ENCODE peak calls at places on chromosomes 7 and 10, in four cellular contexts. N is left lung; T is PC-3; F is CD4-positive, alpha-beta T cell. L is an unnamed sample.

GRCh38 chr10:46272863-46273415 is 13.9 kb upstream of the ANTXRL start:
- DNase-seq in N (no peak), T (no peak), F (no peak), L (no peak)

GRCh38 chr10:26969145-26969926 is 108.6 kb upstream of the ABI1 start:
- DNase-seq in N (no peak), T (no peak), F (no peak), L (no peak)

GRCh38 chr10:11403116-11403515 is 208.3 kb downstream of the USP6NL start:
- DNase-seq in N (no peak), T (no peak), F (peak; percentile 65), L (peak; percentile 79)

GRCh38 chr10:116044722-116045374 is 228.2 kb downstream of the GFRA1 start:
- DNase-seq in N (no peak), T (no peak), F (no peak), L (no peak)

GRCh38 chr7:10767771-10768170 is 205.9 kb upstream of the PHF14 start:
- DNase-seq in N (no peak), T (peak; percentile 13), F (no peak), L (no peak)

GRCh38 chr10:122422266-122422980 is 32.0 kb upstream of the ARMS2 start:
- DNase-seq in N (no peak), T (no peak), F (peak; percentile 5), L (peak; percentile 41)

GRCh38 chr10:79127151-79127961 is 58.6 kb downstream of the ZMIZ1 start:
- DNase-seq in N (peak; percentile 93), T (peak; percentile 100), F (no peak), L (no peak)

GRCh38 chr7:145016068-145016467 is 180.2 kb upstream of the TPK1 start:
- DNase-seq in N (no peak), T (peak; percentile 6), F (no peak), L (no peak)

GRCh38 chr10:14476641-14477407 is 146.1 kb upstream of the FRMD4A start:
- DNase-seq in N (no peak), T (peak; percentile 6), F (no peak), L (no peak)

GRCh38 chr10:99560277-99561126 is 27.8 kb downstream of the NKX2-3 start:
- DNase-seq in N (no peak), T (peak; percentile 60), F (peak; percentile 26), L (peak; percentile 20)

GRCh38 chr7:103857435-103857834 is 132.0 kb downstream of the RELN start:
- DNase-seq in N (no peak), T (no peak), F (no peak), L (no peak)

GRCh38 chr7:158284617-158285382 is 302.8 kb downstream of the PTPRN2 start:
- DNase-seq in N (no peak), T (no peak), F (no peak), L (no peak)

GRCh38 chr10:8594711-8595110 is 540.2 kb downstream of the GATA3 start:
- DNase-seq in N (no peak), T (no peak), F (no peak), L (no peak)

GRCh38 chr7:123864966-123865365 is 20.0 kb downstream of the HYAL4 start:
- DNase-seq in N (no peak), T (no peak), F (no peak), L (no peak)

GRCh38 chr10:10045765-10046028 is 972.0 kb upstream of the CELF2 start:
- DNase-seq in N (no peak), T (no peak), F (no peak), L (no peak)

GRCh38 chr10:82396886-82397285 is 521.9 kb downstream of the NRG3 start:
- DNase-seq in N (no peak), T (no peak), F (no peak), L (no peak)

GRCh38 chr7:157001920-157002818 is 8.3 kb downstream of the MNX1 start:
- DNase-seq in N (no peak), T (no peak), F (no peak), L (no peak)

GRCh38 chr10:80411267-80411668 is 2.9 kb downstream of the PRXL2A start:
- DNase-seq in N (peak; percentile 42), T (no peak), F (no peak), L (no peak)

GRCh38 chr10:70557876-70558275 is 44.7 kb downstream of the PRF1 start:
- DNase-seq in N (peak; percentile 4), T (no peak), F (no peak), L (no peak)

GRCh38 chr7:4204530-4205165 is 477.4 kb upstream of the FOXK1 start:
- DNase-seq in N (no peak), T (no peak), F (peak; percentile 47), L (peak; percentile 31)

GRCh38 chr10:96614515-96614914 is 27.7 kb upstream of the TM9SF3 start:
- DNase-seq in N (no peak), T (peak; percentile 91), F (no peak), L (no peak)

GRCh38 chr10:50992356-50992866 is 81.9 kb upstream of the PRKG1 start:
- DNase-seq in N (no peak), T (peak; percentile 14), F (no peak), L (no peak)

GRCh38 chr10:72661436-72661835 is 30.5 kb upstream of the MCU start:
- DNase-seq in N (no peak), T (no peak), F (no peak), L (no peak)

GRCh38 chr10:16644146-16644545 is 122.5 kb upstream of the C1QL3 start:
- DNase-seq in N (no peak), T (peak; percentile 71), F (no peak), L (no peak)

GRCh38 chr10:113947138-113948011 is 92.9 kb downstream of the NHLRC2 start:
- DNase-seq in N (peak; percentile 46), T (peak; percentile 17), F (no peak), L (no peak)

GRCh38 chr7:69677054-69677847 is 79.0 kb downstream of the AUTS2 start:
- DNase-seq in N (no peak), T (no peak), F (no peak), L (no peak)

GRCh38 chr10:26432938-26433337 is 5.2 kb upstream of the APBB1IP start:
- DNase-seq in N (peak; percentile 44), T (no peak), F (no peak), L (no peak)

DNA sequence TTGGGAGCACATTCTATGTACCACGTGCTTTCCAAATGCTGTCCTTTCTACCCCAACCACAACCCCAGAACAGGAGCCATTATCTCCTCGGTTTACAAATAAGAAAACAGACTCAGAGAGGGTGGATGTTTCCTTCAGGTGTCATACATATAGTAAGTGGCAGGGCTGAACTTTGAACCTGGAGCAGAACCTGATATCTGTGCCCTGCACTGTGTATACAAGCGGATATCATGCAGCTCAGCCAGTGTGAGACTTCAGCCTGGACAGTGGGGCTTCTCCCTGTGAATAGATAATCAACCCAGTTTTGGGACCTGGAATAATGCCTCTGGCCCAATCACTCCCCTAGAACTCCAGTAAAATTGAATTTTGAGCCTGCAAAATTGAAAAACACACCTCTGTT is 341.1 kb downstream of the GRID1 start:
- DNase-seq in N (no peak), T (no peak), F (no peak), L (no peak)
- H3K27me3 ChIP-seq in N (no peaks in the 10 kb centered on the region), T (no peaks in the 10 kb centered on the region), F (no peaks in the 10 kb centered on the region), L (no peaks in the 10 kb centered on the region)

DNA sequence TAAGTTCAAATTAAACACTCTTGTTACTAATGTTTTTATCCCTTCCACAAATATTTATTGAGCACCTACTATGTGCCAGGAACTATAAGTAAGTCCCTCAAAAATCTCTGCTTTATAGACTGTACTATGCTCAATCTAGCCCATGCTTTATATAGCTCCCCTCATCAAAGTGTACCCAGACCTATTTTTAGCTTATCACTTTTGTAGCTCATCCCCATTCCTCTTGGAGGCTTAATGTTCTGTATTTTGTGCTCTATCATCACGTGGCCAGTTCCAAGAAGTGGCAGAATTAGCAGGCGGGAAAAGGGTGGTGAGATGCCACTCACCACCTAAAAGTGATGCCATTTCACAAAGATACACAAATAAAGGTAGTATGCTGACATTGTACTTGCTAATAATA is 138.1 kb upstream of the BET1 start:
- DNase-seq in N (no peak), T (no peak), F (no peak), L (no peak)
- H3K27me3 ChIP-seq in N (no peaks in the 10 kb centered on the region), T (peaks cover 43% of the 10 kb centered on the region), F (no peaks in the 10 kb centered on the region), L (no peaks in the 10 kb centered on the region)

DNA sequence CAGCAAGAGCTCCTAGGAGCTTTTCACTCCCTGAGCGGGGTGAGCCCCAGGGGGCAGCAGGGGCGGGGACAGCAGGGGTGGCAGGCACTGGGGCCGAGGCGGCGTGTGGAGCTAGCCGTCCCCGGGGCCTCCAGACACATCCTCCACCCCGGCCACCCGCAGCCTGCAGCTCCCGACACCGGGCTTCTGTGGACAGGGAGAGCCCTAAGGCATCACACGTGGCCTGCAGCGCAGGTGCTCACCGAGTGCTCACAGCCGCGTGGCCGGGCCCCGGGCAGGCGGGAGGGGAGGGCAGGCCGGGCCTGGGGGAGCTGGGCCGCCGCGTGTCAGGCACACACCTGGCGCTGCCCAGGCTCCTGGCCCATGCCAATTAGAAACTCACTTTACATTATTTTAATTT is 51.4 kb downstream of the MICALL2 start:
- DNase-seq in N (no peak), T (no peak), F (no peak), L (no peak)
- H3K27me3 ChIP-seq in N (peaks cover 100% of the 10 kb centered on the region), T (peaks cover 28% of the 10 kb centered on the region), F (peaks cover 24% of the 10 kb centered on the region), L (peaks cover 21% of the 10 kb centered on the region)

DNA sequence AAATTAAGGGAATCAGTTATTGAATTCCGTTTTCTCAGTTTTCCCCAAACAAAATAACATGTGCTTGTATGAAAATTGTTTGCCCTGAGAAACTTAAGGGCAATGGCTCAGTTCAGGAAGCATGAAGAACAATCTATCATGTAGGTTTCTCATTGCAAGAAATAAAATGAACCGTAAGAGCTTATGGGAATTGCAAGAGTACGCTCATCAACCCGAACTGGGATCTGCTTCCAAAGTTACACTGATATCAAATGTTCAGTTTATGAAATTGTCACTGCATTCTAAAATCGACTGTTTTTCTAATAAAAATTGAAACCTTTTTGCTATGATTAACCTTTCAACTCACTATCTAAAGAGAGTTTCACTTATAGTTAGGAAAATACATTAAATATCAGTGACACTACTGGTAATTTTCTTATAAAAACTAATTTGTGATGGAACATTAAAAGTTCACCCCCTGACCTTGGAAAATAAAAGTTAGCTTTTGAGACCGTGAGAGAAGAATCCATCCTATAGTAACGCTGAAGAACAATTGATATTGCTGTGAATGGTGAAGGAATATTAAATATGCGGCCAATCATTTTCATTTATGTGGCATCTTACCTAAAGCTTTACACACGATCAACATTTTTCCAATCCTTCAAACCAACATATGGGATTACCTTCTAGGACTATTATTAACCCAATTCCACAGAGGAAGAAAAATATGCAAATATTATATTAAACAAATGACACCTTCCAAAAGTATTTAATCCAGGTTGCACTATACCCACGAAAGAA is 2.3 kb downstream of the MEOX2 start:
- DNase-seq in N (no peak), T (no peak), F (no peak), L (no peak)
- H3K27me3 ChIP-seq in N (peaks cover 70% of the 10 kb centered on the region), T (peaks cover 6% of the 10 kb centered on the region), F (peaks cover 42% of the 10 kb centered on the region), L (no peaks in the 10 kb centered on the region)

GRCh38 chr7:45219130-45219529 is 61.5 kb downstream of the RAMP3 start:
- DNase-seq in N (no peak), T (no peak), F (no peak), L (no peak)

GRCh38 chr7:45215611-45216062 is 58.0 kb downstream of the RAMP3 start:
- DNase-seq in N (no peak), T (no peak), F (no peak), L (no peak)

GRCh38 chr7:45217358-45217757 is 59.8 kb downstream of the RAMP3 start:
- DNase-seq in N (no peak), T (peak; percentile 46), F (no peak), L (no peak)

GRCh38 chr7:45216622-45217165 is 59.1 kb downstream of the RAMP3 start:
- DNase-seq in N (no peak), T (no peak), F (no peak), L (no peak)

DNA sequence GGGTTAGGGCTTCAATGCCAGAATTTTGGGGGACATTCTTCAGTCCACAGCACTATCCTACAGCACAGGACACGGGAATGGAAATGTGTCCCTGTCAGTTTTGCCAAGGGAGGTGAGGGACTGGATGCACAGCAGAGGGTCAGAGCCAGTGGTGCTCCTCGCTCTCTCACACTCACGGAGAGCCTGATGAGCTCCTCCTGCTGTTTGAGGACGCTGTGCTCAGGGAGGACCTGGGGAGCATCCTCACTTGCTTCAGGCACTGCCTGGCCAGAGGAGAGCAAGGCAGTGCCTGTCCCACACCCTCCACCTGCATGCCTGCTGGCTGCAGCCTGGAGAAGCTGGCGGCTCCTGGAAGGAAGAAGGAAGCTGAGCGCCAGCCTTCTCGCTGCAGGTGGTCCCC is 58.6 kb downstream of the RAMP3 start:
- DNase-seq in N (no peak), T (no peak), F (no peak), L (no peak)
- H3K27me3 ChIP-seq in N (peaks cover 23% of the 10 kb centered on the region), T (peaks cover 81% of the 10 kb centered on the region), F (peaks cover 11% of the 10 kb centered on the region), L (no peaks in the 10 kb centered on the region)

L was measured in CD8-positive, alpha-beta memory T cell.